ENCODE peak calls at places on chromosomes 7 and 10, in seven cellular contexts. I, W, V, M, X, L and C are unnamed samples. For H3K4me1, the result is how much of the 10 kb centered on the place peaks cover.

GRCh38 chr10:110629680-110630191 is 14.4 kb upstream of the RBM20 start:
- DNase-seq in I (no peak), W (no peak), V (no peak), M (no peak), X (no peak), L (peak), C (no peak)

GRCh38 chr7:3019801-3020200 is 23.9 kb downstream of the CARD11 start:
- DNase-seq in I (no peak), W (no peak), V (no peak), M (no peak), X (no peak), L (no peak), C (no peak)

GRCh38 chr10:125625586-125625985 is 57.4 kb downstream of the TEX36 start:
- DNase-seq in I (no peak), W (no peak), V (no peak), M (no peak), X (no peak), L (no peak), C (no peak)

GRCh38 chr10:102314801-102315200 is 69.5 kb downstream of the GBF1 start:
- DNase-seq in I (no peak), W (no peak), V (no peak), M (no peak), X (no peak), L (no peak), C (no peak)

GRCh38 chr10:80464557-80465466 is 10.7 kb downstream of the TSPAN14 start:
- DNase-seq in I (no peak), W (no peak), V (peak), M (peak), X (no peak), L (no peak), C (no peak)

GRCh38 chr7:27116521-27116946 is 14.0 kb downstream of the HOXA4 start:
- DNase-seq in I (no peak), W (no peak), V (no peak), M (no peak), X (no peak), L (no peak), C (no peak)

GRCh38 chr10:26436848-26437247 is 1.3 kb upstream of the APBB1IP start:
- DNase-seq in I (no peak), W (no peak), V (no peak), M (no peak), X (no peak), L (no peak), C (no peak)

GRCh38 chr10:113644185-113645120 is 19.4 kb downstream of the NRAP start:
- DNase-seq in I (peak), W (no peak), V (peak), M (no peak), X (no peak), L (no peak), C (no peak)

GRCh38 chr10:61835069-61835908 is 66.2 kb upstream of the ARID5B start:
- DNase-seq in I (peak), W (no peak), V (peak), M (no peak), X (no peak), L (peak), C (no peak)

GRCh38 chr10:127496045-127496444 is 53.1 kb upstream of the NPS start:
- DNase-seq in I (no peak), W (no peak), V (no peak), M (no peak), X (no peak), L (no peak), C (no peak)

GRCh38 chr7:124276005-124276606 is 243.2 kb upstream of the TMEM229A start:
- DNase-seq in I (peak), W (no peak), V (no peak), M (peak), X (no peak), L (peak), C (no peak)

GRCh38 chr7:55534262-55534915 is 37.9 kb downstream of the VOPP1 start:
- DNase-seq in I (peak), W (no peak), V (no peak), M (no peak), X (peak), L (no peak), C (peak)

GRCh38 chr7:55534916-55535636 is 37.2 kb downstream of the VOPP1 start:
- DNase-seq in I (no peak), W (no peak), V (no peak), M (no peak), X (no peak), L (no peak), C (no peak)

GRCh38 chr7:55533050-55533728 is 39.1 kb downstream of the VOPP1 start:
- DNase-seq in I (peak), W (no peak), V (no peak), M (no peak), X (no peak), L (no peak), C (no peak)

GRCh38 chr7:55533729-55534080 is 38.6 kb downstream of the VOPP1 start:
- DNase-seq in I (no peak), W (peak), V (no peak), M (no peak), X (no peak), L (no peak), C (no peak)

DNA sequence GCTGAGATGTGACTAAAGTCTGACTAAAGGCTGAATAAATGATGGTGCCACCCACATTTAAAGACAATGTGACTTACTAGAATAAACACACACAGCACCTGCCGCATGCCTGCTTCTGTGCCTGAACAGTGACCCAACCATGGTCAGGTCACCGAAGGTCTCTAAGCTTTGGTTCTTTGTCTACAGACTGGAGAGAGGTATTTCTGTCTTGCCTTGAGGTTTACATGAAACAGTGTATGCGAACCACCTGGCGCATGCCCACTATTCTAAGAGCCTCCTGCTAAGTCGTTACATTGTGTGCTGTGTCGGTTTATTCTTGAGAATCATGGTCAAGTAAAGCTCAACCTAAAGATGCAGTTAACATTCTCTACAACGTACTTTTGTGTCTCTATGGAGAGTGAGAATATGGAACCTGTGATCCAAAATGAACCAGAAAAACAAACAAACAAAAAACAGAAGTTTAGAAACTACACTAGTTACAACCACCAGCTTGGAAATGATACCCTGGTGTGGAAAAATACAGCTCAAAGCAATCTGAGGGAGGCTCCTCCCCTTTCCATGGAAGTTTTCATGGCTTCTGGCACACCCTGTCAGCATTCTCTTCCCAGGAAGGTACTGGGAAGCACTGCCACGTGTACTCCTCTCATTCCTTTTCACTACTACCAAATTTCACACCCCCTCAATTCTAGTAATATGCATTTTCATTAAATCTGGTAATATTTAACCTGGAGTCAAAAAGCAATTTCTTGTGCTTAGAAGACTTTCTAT is 40.0 kb downstream of the VOPP1 start:
- DNase-seq in I (no peak), W (no peak), V (no peak), M (no peak), X (no peak), L (no peak), C (no peak)
- H3K4me1 ChIP-seq in I (under half), W (under half), V (under half), M (under half), X (under half), L (under half), C (under half)

DNA sequence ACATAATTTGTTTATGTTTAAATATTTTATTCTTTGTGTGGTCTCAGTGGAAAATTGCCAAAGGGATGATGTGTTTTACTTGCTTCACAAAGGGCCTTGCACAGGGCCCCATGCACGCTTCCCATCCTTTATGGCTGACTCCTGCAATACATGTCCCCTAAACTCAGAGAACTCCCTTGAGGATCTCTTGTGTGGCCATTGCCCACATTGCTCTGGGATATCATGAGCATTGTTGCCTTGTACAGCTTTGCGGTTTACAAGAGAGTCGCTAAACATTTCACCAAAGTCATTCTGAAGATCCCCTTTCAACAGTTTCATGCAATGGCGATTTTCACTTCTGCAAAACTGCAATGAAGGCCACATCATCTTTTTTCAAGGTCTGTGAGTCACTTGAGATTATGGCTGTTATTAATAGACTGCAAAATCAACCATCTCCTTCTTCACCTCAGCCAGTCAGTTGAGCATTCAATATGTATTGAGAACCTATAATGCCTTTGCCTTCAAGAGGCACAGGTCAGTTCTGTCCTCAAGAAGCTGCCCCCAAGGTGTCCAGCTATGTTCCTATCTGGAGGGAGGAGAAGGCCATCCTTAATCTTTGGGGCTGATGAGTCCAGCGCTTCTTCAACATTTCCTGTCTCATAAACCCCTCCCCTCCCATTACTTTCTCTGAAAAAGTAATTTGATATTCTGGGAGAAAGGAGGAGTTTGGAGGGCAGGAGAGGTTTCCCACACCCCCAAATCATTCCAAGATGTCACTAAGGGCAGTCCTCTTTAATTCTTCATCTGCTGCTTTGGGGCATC is 108.1 kb downstream of the CCDC71L start:
- DNase-seq in I (no peak), W (no peak), V (no peak), M (no peak), X (no peak), L (no peak), C (no peak)
- TF ChIP-seq EP300 in I (no peak), W (no peak), V (no peak), M (no peak), X (no peak), L (no peak), C (no peak)

GRCh38 chr7:122316467-122317394 is 12.2 kb upstream of the FEZF1 start:
- DNase-seq in I (peak), W (no peak), V (no peak), M (no peak), X (no peak), L (no peak), C (no peak)

GRCh38 chr7:122311719-122312118 is 7.2 kb upstream of the FEZF1 start:
- DNase-seq in I (no peak), W (no peak), V (no peak), M (no peak), X (no peak), L (no peak), C (no peak)

GRCh38 chr7:122315507-122316466 is 11.2 kb upstream of the FEZF1 start:
- DNase-seq in I (no peak), W (no peak), V (no peak), M (no peak), X (no peak), L (no peak), C (no peak)

GRCh38 chr7:122312789-122313188 is 8.2 kb upstream of the FEZF1 start:
- DNase-seq in I (no peak), W (no peak), V (no peak), M (no peak), X (no peak), L (no peak), C (no peak)

DNA sequence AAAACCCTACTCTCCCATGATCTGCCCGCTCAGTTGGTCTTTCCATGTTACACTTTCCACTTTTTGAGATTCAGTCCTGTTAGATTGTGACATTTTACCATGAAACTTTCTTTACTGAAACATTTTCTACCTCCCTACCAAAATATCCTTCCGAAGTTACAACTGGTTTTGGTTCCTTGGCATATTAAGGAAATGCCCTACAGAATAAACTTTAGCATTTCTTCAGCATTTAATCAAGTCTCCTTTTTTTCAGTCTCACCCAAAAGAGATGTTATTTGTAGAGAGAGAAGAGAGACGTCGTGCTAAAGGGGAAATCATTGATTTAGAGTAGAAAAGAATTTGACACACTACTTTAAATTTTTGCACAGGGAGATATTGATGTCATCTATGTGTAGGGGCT is 9.7 kb upstream of the FEZF1 start:
- DNase-seq in I (no peak), W (no peak), V (no peak), M (no peak), X (no peak), L (no peak), C (no peak)
- H3K4me3 ChIP-seq in I (no peak), W (no peak), V (no peak), M (peak), X (no peak), L (no peak), C (no peak)

DNA sequence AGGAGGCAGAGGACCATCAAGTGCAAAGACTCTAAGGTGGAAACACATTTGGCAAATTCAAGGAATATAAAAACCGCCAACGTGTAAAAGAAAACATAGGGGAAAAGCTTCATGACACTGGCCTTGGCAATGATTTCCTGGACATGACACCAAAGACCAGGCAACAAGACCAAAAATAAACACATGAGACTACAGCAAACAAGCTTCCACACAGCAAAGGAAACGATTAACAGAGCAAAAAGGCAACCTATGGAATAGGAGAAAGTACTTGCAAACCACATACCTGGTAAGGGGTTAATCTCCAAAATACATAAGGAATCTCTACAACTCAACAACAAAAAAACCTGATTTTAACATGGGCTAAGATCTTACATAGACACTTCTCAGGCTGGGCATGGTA is 3.5 kb downstream of the GSTO1 start:
- DNase-seq in I (no peak), W (no peak), V (no peak), M (no peak), X (no peak), L (no peak), C (no peak)
- H3K4me1 ChIP-seq in I (under half), W (half or more), V (under half), M (under half), X (half or more), L (under half), C (under half)

GRCh38 chr10:69800109-69800508 is 1.6 kb upstream of the COL13A1 start:
- DNase-seq in I (peak), W (no peak), V (peak), M (no peak), X (no peak), L (peak), C (no peak)
- TF ChIP-seq EP300 in I (no peak), W (no peak), V (no peak), M (no peak), X (no peak), L (no peak), C (no peak)

GRCh38 chr7:28957064-28957821 is 887 bp downstream of the TRIL start:
- DNase-seq in I (peak), W (no peak), V (no peak), M (no peak), X (peak), L (no peak), C (no peak)
- H3K4me3 ChIP-seq in I (peak), W (peak), V (peak), M (peak), X (peak), L (peak), C (peak)

GRCh38 chr7:142808461-142808801 is 37.7 kb downstream of the PRSS2 start:
- DNase-seq in I (no peak), W (no peak), V (no peak), M (no peak), X (no peak), L (no peak), C (no peak)
- H3K4me1 ChIP-seq in I (under half), W (under half), V (under half), M (under half), X (under half), L (under half), C (under half)

DNA sequence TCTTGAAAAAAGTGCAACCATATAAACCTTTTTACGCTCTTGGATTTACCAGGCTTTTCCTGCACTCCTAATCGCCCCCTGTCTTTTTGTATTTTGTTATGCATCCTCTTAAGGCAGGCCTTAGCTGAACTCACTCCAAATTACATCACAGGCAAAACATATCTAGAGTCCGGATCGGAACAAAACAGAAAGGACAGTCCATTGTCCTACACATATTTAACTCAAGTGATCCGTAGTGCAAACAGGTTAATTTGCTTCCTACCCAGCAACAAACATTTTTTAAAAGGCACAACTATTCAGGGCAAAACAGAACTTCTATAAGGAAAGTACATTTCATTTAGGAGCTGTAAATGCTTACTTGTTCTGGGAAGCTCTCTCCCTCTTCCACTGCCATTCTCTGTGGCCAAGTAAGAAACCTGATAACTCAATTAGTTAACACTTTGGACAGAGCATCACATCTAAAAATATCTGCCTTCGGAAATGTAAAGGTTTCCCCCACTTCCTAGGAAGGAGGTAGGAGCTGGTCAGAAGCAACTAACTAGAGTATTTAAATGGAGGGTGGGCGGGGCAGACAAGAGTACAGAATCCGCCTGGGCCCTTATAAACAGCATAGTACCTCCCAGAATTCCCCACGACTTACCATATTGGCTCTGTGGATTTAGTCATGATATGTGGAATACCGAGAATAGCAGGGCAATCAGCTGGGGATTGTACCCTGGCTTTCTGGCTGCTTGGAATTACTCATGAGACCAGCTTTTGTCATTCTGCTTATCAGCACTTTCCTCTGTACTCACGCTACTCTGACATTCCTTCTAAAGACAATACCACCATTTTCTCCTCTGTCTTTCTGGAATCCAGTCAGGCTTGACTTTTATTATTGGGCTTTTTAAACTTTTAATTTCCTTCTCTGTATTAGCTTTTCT is 89.5 kb downstream of the ANK3 start:
- DNase-seq in I (no peak), W (no peak), V (no peak), M (peak), X (no peak), L (no peak), C (no peak)
- TF ChIP-seq EP300 in I (no peak), W (no peak), V (no peak), M (no peak), X (no peak), L (no peak), C (no peak)

DNA sequence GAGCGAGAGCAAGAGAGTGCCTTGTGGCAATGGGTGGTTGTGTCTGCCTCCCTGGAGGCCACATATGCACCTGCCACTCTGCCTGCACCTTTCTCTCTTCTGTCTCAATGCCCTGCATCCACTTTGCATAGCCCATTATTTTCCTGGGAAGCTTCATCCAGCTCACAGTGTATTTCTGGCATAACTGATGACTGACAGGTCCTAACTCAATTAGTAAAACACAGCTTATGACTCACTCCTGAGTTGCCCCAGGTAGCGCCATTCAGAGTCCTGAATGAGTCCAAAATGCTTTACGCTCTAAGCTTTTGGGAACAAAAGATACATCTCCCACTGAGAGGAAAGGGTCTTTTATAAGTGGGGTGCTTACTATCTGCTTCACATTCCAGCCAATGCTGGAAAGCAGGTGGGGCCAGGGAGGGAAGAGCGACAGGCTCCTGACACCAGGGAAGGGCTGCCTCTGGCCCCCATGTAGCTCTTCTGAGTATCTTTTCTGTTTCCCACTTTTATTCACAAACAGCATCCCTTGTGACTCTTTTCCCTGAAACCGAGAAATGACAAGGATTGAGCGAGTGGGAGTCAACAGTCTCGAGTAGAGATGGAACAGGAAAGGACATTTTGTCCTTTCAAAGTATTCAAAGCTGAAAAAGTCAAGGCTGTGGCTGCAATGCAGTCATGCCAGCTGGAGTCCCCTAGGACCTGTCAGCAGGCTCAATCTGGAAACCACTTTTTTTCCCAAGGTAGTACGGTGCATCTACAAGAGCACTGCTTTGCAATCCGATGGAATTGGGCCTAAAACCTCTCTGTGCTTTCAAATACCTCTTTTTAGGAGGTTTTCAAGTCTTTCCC is 479.3 kb upstream of the PODXL start:
- DNase-seq in I (no peak), W (no peak), V (no peak), M (no peak), X (no peak), L (no peak), C (no peak)
- H3K4me3 ChIP-seq in I (no peak), W (no peak), V (no peak), M (no peak), X (no peak), L (no peak), C (no peak)